ENCODE peak calls at places on chromosomes 16 and 17, in six cellular contexts. Y, X, W, V, N and D are unnamed samples.

GRCh38 chr17:14337596-14338079 is 36.8 kb downstream of the HS3ST3B1 start:
- DNase-seq in Y (no peak), X (no peak), W (no peak), V (no peak), N (no peak), D (no peak)

GRCh38 chr16:47925811-47926460 is 229.9 kb downstream of the ABCC12 start:
- DNase-seq in Y (no peak), X (no peak), W (no peak), V (no peak), N (no peak), D (no peak)

GRCh38 chr16:12390644-12391043 is 413.0 kb downstream of the CPPED1 start:
- DNase-seq in Y (no peak), X (no peak), W (no peak), V (no peak), N (no peak), D (no peak)

GRCh38 chr17:64315032-64315490 is 52.0 kb upstream of the TEX2 start:
- DNase-seq in Y (no peak), X (peak), W (no peak), V (no peak), N (no peak), D (no peak)

GRCh38 chr17:20156196-20157077 is 147.3 kb downstream of the SPECC1 start:
- DNase-seq in Y (peak), X (peak), W (peak), V (peak), N (no peak), D (peak)

GRCh38 chr17:82449136-82449882 is 1.2 kb downstream of the CYBC1 start:
- DNase-seq in Y (no peak), X (no peak), W (no peak), V (no peak), N (peak), D (peak)

GRCh38 chr17:42618442-42619150 is 9.1 kb downstream of the TUBG1 start:
- DNase-seq in Y (peak), X (no peak), W (peak), V (peak), N (peak), D (peak)

GRCh38 chr17:3659541-3660111 is 8.8 kb downstream of the TAX1BP3 start:
- DNase-seq in Y (peak), X (no peak), W (no peak), V (peak), N (no peak), D (no peak)

GRCh38 chr17:78101542-78101941 is 27.0 kb downstream of the TMC6 start:
- DNase-seq in Y (no peak), X (no peak), W (no peak), V (no peak), N (no peak), D (no peak)

GRCh38 chr16:31105677-31106213 is 2.4 kb upstream of the BCKDK start:
- DNase-seq in Y (peak), X (peak), W (peak), V (peak), N (no peak), D (peak)

GRCh38 chr16:4379001-4379688 is 7.5 kb downstream of the VASN start:
- DNase-seq in Y (no peak), X (no peak), W (no peak), V (no peak), N (no peak), D (no peak)

GRCh38 chr17:45291170-45291805 is 25.5 kb downstream of the MAP3K14 start:
- DNase-seq in Y (no peak), X (no peak), W (no peak), V (no peak), N (no peak), D (peak)

GRCh38 chr16:51048544-51048943 is 102.5 kb downstream of the SALL1 start:
- DNase-seq in Y (no peak), X (no peak), W (no peak), V (peak), N (no peak), D (peak)

GRCh38 chr17:1485748-1486376 is 6.6 kb downstream of the MYO1C start:
- DNase-seq in Y (peak), X (peak), W (no peak), V (peak), N (no peak), D (no peak)

GRCh38 chr16:2753523-2754020 is 1.1 kb downstream of the SRRM2 start:
- DNase-seq in Y (no peak), X (peak), W (no peak), V (no peak), N (no peak), D (no peak)

GRCh38 chr17:47694018-47694817 is at the start of gene TBKBP1:
- DNase-seq in Y (peak), X (peak), W (peak), V (peak), N (no peak), D (peak)

GRCh38 chr16:3739636-3740035 is 22.3 kb upstream of the TRAP1 start:
- DNase-seq in Y (no peak), X (no peak), W (no peak), V (no peak), N (no peak), D (no peak)

GRCh38 chr16:78684040-78684611 is 584.7 kb downstream of the WWOX start:
- DNase-seq in Y (peak), X (no peak), W (peak), V (no peak), N (no peak), D (peak)

GRCh38 chr16:83899978-83900377 is 1.1 kb downstream of the MLYCD start:
- DNase-seq in Y (no peak), X (no peak), W (peak), V (no peak), N (no peak), D (peak)

GRCh38 chr16:85087899-85088569 is 24.2 kb downstream of the CIBAR2 start:
- DNase-seq in Y (no peak), X (no peak), W (no peak), V (no peak), N (no peak), D (no peak)

GRCh38 chr17:81960130-81960958 is 643 bp downstream of the NOTUM start:
- DNase-seq in Y (no peak), X (no peak), W (no peak), V (peak), N (no peak), D (no peak)

GRCh38 chr17:47698749-47699535 is 5.0 kb downstream of the TBKBP1 start:
- DNase-seq in Y (peak), X (peak), W (no peak), V (peak), N (no peak), D (peak)

GRCh38 chr17:57577751-57578607 is 167.1 kb downstream of the CCDC182 start:
- DNase-seq in Y (no peak), X (no peak), W (peak), V (no peak), N (no peak), D (peak)

DNA sequence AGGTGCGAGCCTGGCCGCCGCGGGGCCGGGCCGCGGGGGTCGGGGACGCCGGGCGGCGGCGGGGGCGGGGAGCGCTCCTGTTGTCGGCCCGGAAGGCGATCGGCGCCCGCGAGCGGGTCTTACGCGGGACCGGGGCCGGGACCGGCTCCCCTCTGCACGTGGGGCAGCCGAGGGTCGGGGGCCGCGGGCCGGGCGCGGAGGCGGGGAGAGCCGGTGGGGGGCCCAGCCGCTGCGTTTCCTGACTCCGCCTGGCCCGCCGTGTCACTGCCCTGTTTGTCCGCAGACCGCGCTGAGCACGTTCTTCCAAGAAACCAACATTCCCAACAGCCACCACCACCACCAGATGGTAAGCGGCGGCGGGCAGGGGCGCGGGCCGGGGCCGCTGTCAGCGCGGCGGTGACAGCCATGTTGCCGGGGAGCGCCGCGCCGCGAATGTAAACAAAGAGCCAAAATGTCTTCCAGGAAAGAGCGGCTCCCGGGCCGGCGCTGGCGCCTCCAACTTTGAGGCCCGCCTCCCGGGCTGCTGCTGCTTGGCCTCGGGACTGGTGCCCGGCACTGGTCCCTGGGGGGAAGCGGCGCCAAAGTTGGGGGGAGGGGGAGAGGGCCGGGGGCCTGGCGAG is 586 bp downstream of the UBALD2 start:
- DNase-seq in Y (no peak), X (peak), W (no peak), V (peak), N (no peak), D (peak)
- TF ChIP-seq MYC in Y (no peak), X (no peak), W (peak), V (no peak), N (no peak), D (peak)

GRCh38 chr17:72421128-72422092 is 300.6 kb downstream of the SOX9 start:
- DNase-seq in Y (peak), X (peak), W (peak), V (no peak), N (peak), D (peak)
- TF ChIP-seq MYC in Y (peak), X (no peak), W (no peak), V (no peak), N (no peak), D (no peak)

GRCh38 chr17:9987779-9988585 is 82.9 kb upstream of the RCVRN start:
- DNase-seq in Y (peak), X (no peak), W (peak), V (peak), N (no peak), D (peak)
- TF ChIP-seq MYC in Y (no peak), X (no peak), W (no peak), V (no peak), N (no peak), D (no peak)

GRCh38 chr17:5783851-5784250 is 199.5 kb upstream of the NLRP1 start:
- DNase-seq in Y (no peak), X (no peak), W (no peak), V (no peak), N (no peak), D (no peak)
- TF ChIP-seq MYC in Y (no peak), X (no peak), W (no peak), V (no peak), N (no peak), D (no peak)

GRCh38 chr17:39139137-39139516 is 12.3 kb downstream of the PLXDC1 start:
- DNase-seq in Y (peak), X (no peak), W (no peak), V (no peak), N (no peak), D (no peak)
- TF ChIP-seq MYC in Y (no peak), X (no peak), W (no peak), V (no peak), N (no peak), D (no peak)

GRCh38 chr17:30368896-30369720 is 9.6 kb upstream of the CPD start:
- DNase-seq in Y (no peak), X (no peak), W (no peak), V (no peak), N (no peak), D (no peak)
- TF ChIP-seq MYC in Y (no peak), X (no peak), W (no peak), V (no peak), N (no peak), D (no peak)

DNA sequence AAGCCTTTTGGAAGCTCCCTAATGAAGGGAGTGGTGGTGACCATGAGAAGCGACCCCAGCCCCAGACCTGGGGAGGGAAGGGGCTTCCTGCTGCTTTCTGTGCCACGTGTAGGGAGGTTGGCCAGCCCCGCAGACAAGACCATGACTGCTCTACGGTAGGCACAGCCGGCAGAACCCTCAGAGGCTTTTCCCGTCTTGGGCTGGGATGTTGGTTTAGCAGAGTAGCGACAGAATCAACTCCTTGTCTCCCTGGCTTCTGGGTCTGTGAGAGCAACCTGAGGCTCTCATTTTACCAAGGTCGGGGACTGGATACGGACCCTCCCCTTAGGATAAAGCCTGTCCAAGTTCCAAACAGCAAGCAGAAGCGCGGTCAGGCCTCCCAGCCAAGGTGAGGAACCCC is 123.3 kb downstream of the AXIN2 start:
- DNase-seq in Y (no peak), X (no peak), W (no peak), V (no peak), N (no peak), D (no peak)
- TF ChIP-seq MYC in Y (no peak), X (no peak), W (no peak), V (no peak), N (no peak), D (no peak)